ENCODE peak calls at places on chromosomes 11 and 22, in four cellular contexts. S is left colon, F is HFF-Myc, I is MCF 10A. D is an unnamed sample.

GRCh38 chr22:19659805-19660345 is 54.4 kb upstream of the SEPTIN5 start:
- DNase-seq in S (no peak), F (no peak), I (no peak), D (no peak)

GRCh38 chr22:37121887-37122591 is 12.5 kb upstream of the TMPRSS6 start:
- DNase-seq in S (no peak), I (peak; percentile 68), F (no peak), D (no peak)

GRCh38 chr22:39530692-39531331 is 1.7 kb downstream of the RPS19BP1 start:
- DNase-seq in F (no peak), S (no peak), I (peak; percentile 47), D (no peak)

GRCh38 chr11:12284321-12285050 is 92.9 kb upstream of the PARVA start:
- DNase-seq in S (no peak), I (peak; percentile 17), F (peak; percentile 50), D (no peak)

GRCh38 chr22:41288245-41288946 is 2.4 kb upstream of the RANGAP1 start:
- DNase-seq in F (peak; percentile 78), S (peak; percentile 50), I (peak; percentile 91), D (no peak)

GRCh38 chr11:122229611-122230386 is 113.8 kb upstream of the BLID start:
- DNase-seq in S (no peak), I (no peak), F (no peak), D (peak; percentile 41)

GRCh38 chr11:57161351-57161750 is 20.4 kb upstream of the LRRC55 start:
- DNase-seq in S (no peak), I (no peak), F (no peak), D (no peak)

GRCh38 chr11:99865951-99866350 is 821.1 kb upstream of the ARHGAP42 start:
- DNase-seq in S (no peak), F (no peak), I (no peak), D (no peak)

GRCh38 chr11:26688701-26689100 is 33.2 kb downstream of the SLC5A12 start:
- DNase-seq in F (no peak), I (no peak), S (no peak), D (no peak)

GRCh38 chr22:19807161-19807913 is 46.8 kb downstream of the TBX1 start:
- DNase-seq in F (no peak), I (no peak), S (no peak), D (no peak)

GRCh38 chr11:64876835-64877341 is 1.5 kb downstream of the EHD1 start:
- DNase-seq in S (no peak), F (no peak), I (no peak), D (no peak)

GRCh38 chr11:73383249-73384126 is 7.3 kb downstream of the RELT start:
- DNase-seq in S (no peak), I (peak; percentile 8), F (no peak), D (no peak)

GRCh38 chr11:69121021-69121420 is 34.7 kb upstream of the SMIM38 start:
- DNase-seq in I (no peak), F (no peak), S (no peak), D (no peak)

GRCh38 chr11:115626414-115626813 is 122.2 kb upstream of the CADM1 start:
- DNase-seq in I (no peak), F (no peak), S (no peak), D (no peak)

GRCh38 chr11:121321614-121322243 is 29.2 kb downstream of the SC5D start:
- DNase-seq in F (no peak), S (peak; percentile 38), I (peak; percentile 59), D (peak; percentile 37)

GRCh38 chr11:46903846-46904245 is 14.5 kb downstream of the LRP4 start:
- DNase-seq in S (no peak), F (no peak), I (no peak), D (peak; percentile 92)

GRCh38 chr22:33519140-33519973 is 400.9 kb downstream of the LARGE1 start:
- DNase-seq in S (no peak), F (peak; percentile 43), I (no peak), D (no peak)

GRCh38 chr11:19088791-19089190 is 28.2 kb upstream of the ZDHHC13 start:
- DNase-seq in S (no peak), F (no peak), I (no peak), D (no peak)

GRCh38 chr11:2269601-2270321 is 627 bp downstream of the ASCL2 start:
- DNase-seq in S (peak; percentile 52), I (no peak), F (peak; percentile 12), D (no peak)

GRCh38 chr11:99257131-99257530 is 236.4 kb downstream of the CNTN5 start:
- DNase-seq in I (peak; percentile 7), S (no peak), F (no peak), D (no peak)

GRCh38 chr11:132158091-132158490 is 787.7 kb downstream of the NTM start:
- DNase-seq in S (no peak), F (no peak), I (peak; percentile 1), D (no peak)

GRCh38 chr11:116948375-116948774 is 111.0 kb upstream of the APOA1 start:
- DNase-seq in I (peak; percentile 77), S (peak; percentile 37), F (no peak), D (no peak)

GRCh38 chr11:123185326-123185725 is 9.7 kb downstream of the CLMP start:
- DNase-seq in F (no peak), S (no peak), I (no peak), D (no peak)

GRCh38 chr11:83191491-83191890 is 2.0 kb upstream of the ANKRD42 start:
- DNase-seq in S (no peak), I (no peak), F (no peak), D (no peak)

GRCh38 chr11:75031224-75031753 is 42.6 kb downstream of the NEU3 start:
- DNase-seq in I (peak; percentile 54), F (peak; percentile 67), S (no peak), D (no peak)

GRCh38 chr11:16361108-16361869 is 4.9 kb upstream of the SOX6 start:
- DNase-seq in I (no peak), F (no peak), S (no peak), D (no peak)

GRCh38 chr11:9784602-9785315 is 120.9 kb downstream of the SWAP70 start:
- DNase-seq in F (no peak), S (no peak), I (no peak), D (no peak)